ENCODE peak calls at places on chromosome 17, in ten cellular contexts. J is epithelial cell of proximal tubule, W is HFF-Myc, K is BJ, P is glutamatergic neuron, U is Calu3, H is tibial artery, Y is H9, F is progenitor cell of endocrine pancreas, V is GM12865. A is an unnamed sample.

GRCh38 chr17:10757067-10757466 is 27.2 kb upstream of the TMEM220 start:
- DNase-seq in Y (no peak), P (no peak), W (no peak), F (no peak), H (no peak), J (no peak), U (no peak), V (no peak), K (no peak), A (no peak)

GRCh38 chr17:45131616-45132301 is 556 bp downstream of the PLCD3 start:
- DNase-seq in H (peak), P (peak), J (no peak), Y (peak), K (no peak), F (peak), U (peak), W (no peak), V (peak), A (peak)

GRCh38 chr17:44754276-44754675 is 4.5 kb upstream of the ADAM11 start:
- DNase-seq in P (no peak), H (no peak), W (no peak), Y (no peak), K (no peak), U (no peak), J (no peak), F (no peak), V (no peak), A (no peak)

GRCh38 chr17:83178533-83179201 is 99.3 kb downstream of the METRNL start:
- DNase-seq in W (no peak), U (no peak), F (no peak), K (no peak), Y (peak), H (no peak), J (no peak), P (peak), V (no peak), A (no peak)

GRCh38 chr17:81192386-81193050 is 26.5 kb upstream of the AATK start:
- DNase-seq in Y (no peak), K (no peak), F (no peak), U (no peak), J (no peak), P (no peak), V (no peak), H (no peak), W (no peak), A (no peak)

GRCh38 chr17:37239690-37240344 is 136.0 kb upstream of the C17orf78 start:
- DNase-seq in V (peak), Y (no peak), U (no peak), K (no peak), F (no peak), W (no peak), J (peak), H (no peak), P (no peak), A (no peak)

GRCh38 chr17:3960764-3961163 is 3.5 kb downstream of the ATP2A3 start:
- DNase-seq in U (no peak), V (no peak), K (no peak), J (no peak), H (no peak), W (no peak), F (no peak), Y (no peak), P (no peak), A (peak)

GRCh38 chr17:43898446-43898845 is 8.9 kb downstream of the MPP2 start:
- DNase-seq in W (no peak), V (no peak), H (no peak), Y (no peak), P (no peak), K (no peak), U (no peak), J (no peak), F (no peak), A (no peak)

GRCh38 chr17:45043813-45044540 is 7.5 kb downstream of the DCAKD start:
- DNase-seq in V (no peak), J (no peak), P (no peak), U (no peak), Y (peak), W (no peak), H (no peak), F (no peak), K (no peak), A (no peak)

GRCh38 chr17:65712383-65713267 is 151.2 kb upstream of the AXIN2 start:
- DNase-seq in V (peak), K (no peak), P (no peak), U (no peak), W (no peak), Y (no peak), J (no peak), H (no peak), F (no peak), A (no peak)

GRCh38 chr17:38724337-38724988 is 5.7 kb upstream of the CISD3 start:
- DNase-seq in W (no peak), U (no peak), P (peak), Y (no peak), K (no peak), J (no peak), H (no peak), F (no peak), V (no peak), A (no peak)

GRCh38 chr17:29825604-29826003 is 104.4 kb downstream of the SSH2 start:
- DNase-seq in V (no peak), P (no peak), J (no peak), H (no peak), Y (no peak), U (peak), F (no peak), K (no peak), W (no peak), A (no peak)

GRCh38 chr17:63966646-63967265 is 6.0 kb downstream of the SCN4A start:
- DNase-seq in J (no peak), W (no peak), P (no peak), V (peak), H (no peak), Y (no peak), K (no peak), U (no peak), F (no peak), A (no peak)

GRCh38 chr17:55720917-55721836 is 1.5 kb downstream of the TMEM100 start:
- DNase-seq in Y (no peak), U (no peak), J (no peak), F (no peak), W (no peak), H (no peak), K (no peak), P (no peak), V (no peak), A (no peak)

GRCh38 chr17:17990282-17990681 is 17.6 kb downstream of the DRC3 start:
- DNase-seq in K (no peak), J (no peak), W (no peak), V (no peak), H (no peak), F (no peak), U (peak), P (no peak), Y (no peak), A (no peak)

GRCh38 chr17:80361495-80362220 is 53.3 kb upstream of the ENDOV start:
- DNase-seq in W (no peak), H (peak), K (no peak), Y (peak), U (peak), V (no peak), P (peak), F (no peak), J (no peak), A (peak)

GRCh38 chr17:82786427-82786826 is 34.6 kb downstream of the TBCD start:
- DNase-seq in H (no peak), J (no peak), V (no peak), Y (peak), P (no peak), F (no peak), W (no peak), U (no peak), K (no peak), A (no peak)

GRCh38 chr17:42337442-42337841 is 49.1 kb downstream of the STAT5A start:
- DNase-seq in F (no peak), K (no peak), Y (no peak), W (no peak), J (no peak), H (no peak), P (no peak), U (no peak), V (peak), A (no peak)

GRCh38 chr17:19409509-19409908 is 1.5 kb upstream of the RNF112 start:
- DNase-seq in P (no peak), W (no peak), U (no peak), V (no peak), H (no peak), F (no peak), J (no peak), Y (no peak), K (peak), A (peak)

GRCh38 chr17:73462830-73463229 is 151.0 kb upstream of the CDC42EP4 start:
- DNase-seq in F (no peak), J (no peak), H (no peak), P (no peak), W (no peak), U (no peak), Y (no peak), K (no peak), V (no peak), A (no peak)

GRCh38 chr17:59421722-59422121 is 90.3 kb downstream of the YPEL2 start:
- DNase-seq in F (no peak), J (no peak), Y (no peak), U (no peak), P (no peak), V (no peak), W (no peak), K (no peak), H (no peak), A (no peak)
- TF ChIP-seq CTCF in F (no peak), J (no peak), Y (no peak), U (no peak), P (no peak), V (no peak), W (no peak), K (no peak), H (no peak), A (no peak)

GRCh38 chr17:21019976-21020575 is 22.7 kb downstream of the USP22 start:
- DNase-seq in F (no peak), Y (no peak), P (peak), W (no peak), U (peak), K (no peak), V (peak), J (no peak), H (peak), A (peak)
- TF ChIP-seq CTCF in F (peak), Y (peak), P (peak), W (peak), U (no peak), K (peak), V (peak), J (peak), H (peak), A (peak)

GRCh38 chr17:67862614-67863217 is 37.4 kb downstream of the BPTF start:
- DNase-seq in Y (no peak), P (no peak), H (no peak), U (no peak), W (no peak), J (no peak), V (no peak), F (no peak), K (no peak), A (no peak)
- TF ChIP-seq CTCF in Y (peak), P (no peak), H (no peak), U (no peak), W (no peak), J (peak), V (no peak), F (peak), K (no peak), A (peak)

GRCh38 chr17:13755851-13756250 is 154.1 kb upstream of the HS3ST3A1 start:
- DNase-seq in V (no peak), H (no peak), W (no peak), J (no peak), P (no peak), U (no peak), K (no peak), Y (no peak), F (no peak), A (no peak)
- TF ChIP-seq CTCF in V (no peak), H (no peak), W (no peak), J (no peak), P (no peak), U (no peak), K (no peak), Y (no peak), F (no peak), A (no peak)

GRCh38 chr17:48348352-48348751 is 81.7 kb downstream of the SKAP1 start:
- DNase-seq in K (no peak), U (no peak), J (no peak), V (no peak), Y (no peak), W (no peak), H (no peak), P (no peak), F (no peak), A (no peak)

GRCh38 chr17:48356866-48357265 is 73.1 kb downstream of the SKAP1 start:
- DNase-seq in J (no peak), W (no peak), H (no peak), Y (no peak), F (no peak), U (no peak), P (no peak), K (no peak), V (no peak), A (no peak)

GRCh38 chr17:48347203-48347602 is 82.8 kb downstream of the SKAP1 start:
- DNase-seq in U (no peak), P (no peak), V (no peak), H (no peak), J (no peak), Y (no peak), K (no peak), F (no peak), W (no peak), A (no peak)

GRCh38 chr17:48352630-48353029 is 77.4 kb downstream of the SKAP1 start:
- DNase-seq in V (no peak), P (no peak), F (no peak), Y (no peak), J (no peak), W (no peak), K (no peak), H (no peak), U (no peak), A (no peak)

DNA sequence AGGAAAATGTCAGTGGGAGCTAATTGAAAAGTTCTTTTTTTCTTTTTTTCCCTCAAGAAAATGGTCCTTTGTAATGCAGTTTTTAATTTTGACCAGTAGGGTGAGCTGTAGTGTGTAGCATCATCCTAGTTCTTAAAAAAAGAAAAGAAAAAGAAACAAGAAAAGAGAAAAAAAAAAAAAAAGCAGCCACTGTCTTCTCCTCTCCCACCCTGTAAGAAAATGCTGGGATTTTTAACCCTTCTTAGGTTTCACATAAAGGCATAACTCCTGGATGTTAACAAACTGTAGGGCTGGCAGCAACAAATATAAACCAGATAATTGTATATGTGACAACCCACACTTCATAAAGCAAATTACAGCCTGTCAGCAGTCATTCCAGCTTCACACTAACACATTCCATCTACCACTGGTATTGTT is 78.1 kb downstream of the SKAP1 start:
- DNase-seq in H (no peak), U (no peak), J (no peak), K (no peak), V (peak), Y (no peak), P (no peak), F (no peak), W (peak), A (peak)
- TF ChIP-seq CTCF in H (peak), U (peak), J (peak), K (peak), V (peak), Y (peak), P (peak), F (peak), W (peak), A (peak)

A was measured in cardiac muscle cell.